ENCODE peak calls at places on chromosomes 7 and 10, in five cellular contexts. One of them, this sample, is unnamed.

GRCh38 chr7:156989766-156990535 is 20.5 kb downstream of the MNX1 start:
- DNase-seq in GM23338: no peak
- DNase-seq in CD8-positive, alpha-beta memory T cell: no peak
- DNase-seq in CD8-positive, alpha-beta T cell: no peak
- DNase-seq in left ventricle myocardium inferior: no peak
- DNase-seq in this sample: no peak

GRCh38 chr10:112658900-112659328 is 211.9 kb downstream of the VTI1A start:
- DNase-seq in GM23338: no peak
- DNase-seq in CD8-positive, alpha-beta memory T cell: no peak
- DNase-seq in CD8-positive, alpha-beta T cell: no peak
- DNase-seq in left ventricle myocardium inferior: no peak
- DNase-seq in this sample: no peak

GRCh38 chr7:39746162-39746782 is 122.9 kb downstream of the RALA start:
- DNase-seq in GM23338: peak; percentile 95
- DNase-seq in CD8-positive, alpha-beta memory T cell: peak; percentile 64
- DNase-seq in CD8-positive, alpha-beta T cell: peak; percentile 64
- DNase-seq in left ventricle myocardium inferior: peak; percentile 67
- DNase-seq in this sample: peak; percentile 63

GRCh38 chr7:53035499-53036412 is at the start of gene POM121L12:
- DNase-seq in GM23338: no peak
- DNase-seq in CD8-positive, alpha-beta memory T cell: peak; percentile 32
- DNase-seq in CD8-positive, alpha-beta T cell: no peak
- DNase-seq in left ventricle myocardium inferior: no peak
- DNase-seq in this sample: no peak

GRCh38 chr10:27252267-27253000 is 11.8 kb upstream of the ACBD5 start:
- DNase-seq in GM23338: peak; percentile 86
- DNase-seq in CD8-positive, alpha-beta memory T cell: peak; percentile 86
- DNase-seq in CD8-positive, alpha-beta T cell: peak; percentile 83
- DNase-seq in left ventricle myocardium inferior: peak; percentile 70
- DNase-seq in this sample: no peak

GRCh38 chr7:41628926-41629325 is 74.0 kb downstream of the INHBA start:
- DNase-seq in GM23338: peak; percentile 31
- DNase-seq in CD8-positive, alpha-beta memory T cell: no peak
- DNase-seq in CD8-positive, alpha-beta T cell: no peak
- DNase-seq in left ventricle myocardium inferior: no peak
- DNase-seq in this sample: no peak

GRCh38 chr7:85154282-85154937 is 32.4 kb downstream of the SEMA3D start:
- DNase-seq in GM23338: no peak
- DNase-seq in CD8-positive, alpha-beta memory T cell: no peak
- DNase-seq in CD8-positive, alpha-beta T cell: no peak
- DNase-seq in left ventricle myocardium inferior: no peak
- DNase-seq in this sample: no peak

GRCh38 chr7:74454059-74454947 is 597 bp downstream of the GTF2IRD1 start:
- DNase-seq in GM23338: no peak
- DNase-seq in CD8-positive, alpha-beta memory T cell: no peak
- DNase-seq in CD8-positive, alpha-beta T cell: no peak
- DNase-seq in left ventricle myocardium inferior: no peak
- DNase-seq in this sample: peak; percentile 56

GRCh38 chr7:32500922-32501341 is 5.6 kb downstream of the AVL9 start:
- DNase-seq in GM23338: no peak
- DNase-seq in CD8-positive, alpha-beta memory T cell: no peak
- DNase-seq in CD8-positive, alpha-beta T cell: no peak
- DNase-seq in left ventricle myocardium inferior: no peak
- DNase-seq in this sample: no peak

GRCh38 chr7:1343551-1343950 is 110.9 kb downstream of the UNCX start:
- DNase-seq in GM23338: no peak
- DNase-seq in CD8-positive, alpha-beta memory T cell: no peak
- DNase-seq in CD8-positive, alpha-beta T cell: no peak
- DNase-seq in left ventricle myocardium inferior: no peak
- DNase-seq in this sample: no peak

GRCh38 chr7:139798221-139798620 is 20.4 kb upstream of the HIPK2 start:
- DNase-seq in GM23338: peak; percentile 15
- DNase-seq in CD8-positive, alpha-beta memory T cell: no peak
- DNase-seq in CD8-positive, alpha-beta T cell: no peak
- DNase-seq in left ventricle myocardium inferior: no peak
- DNase-seq in this sample: no peak

GRCh38 chr7:70505886-70506285 is 626.1 kb upstream of the GALNT17 start:
- DNase-seq in GM23338: no peak
- DNase-seq in CD8-positive, alpha-beta memory T cell: no peak
- DNase-seq in CD8-positive, alpha-beta T cell: no peak
- DNase-seq in left ventricle myocardium inferior: no peak
- DNase-seq in this sample: no peak

GRCh38 chr10:93680414-93681047 is 21.9 kb downstream of the FRA10AC1 start:
- DNase-seq in GM23338: peak; percentile 27
- DNase-seq in CD8-positive, alpha-beta memory T cell: no peak
- DNase-seq in CD8-positive, alpha-beta T cell: no peak
- DNase-seq in left ventricle myocardium inferior: no peak
- DNase-seq in this sample: no peak

GRCh38 chr7:28102778-28103177 is 77.8 kb downstream of the JAZF1 start:
- DNase-seq in GM23338: no peak
- DNase-seq in CD8-positive, alpha-beta memory T cell: no peak
- DNase-seq in CD8-positive, alpha-beta T cell: no peak
- DNase-seq in left ventricle myocardium inferior: no peak
- DNase-seq in this sample: peak; percentile 81

GRCh38 chr10:124508070-124508667 is 46.5 kb downstream of the LHPP start:
- DNase-seq in GM23338: no peak
- DNase-seq in CD8-positive, alpha-beta memory T cell: no peak
- DNase-seq in CD8-positive, alpha-beta T cell: no peak
- DNase-seq in left ventricle myocardium inferior: no peak
- DNase-seq in this sample: no peak

GRCh38 chr10:124224331-124225028 is 131.1 kb upstream of the CHST15 start:
- DNase-seq in GM23338: no peak
- DNase-seq in CD8-positive, alpha-beta memory T cell: no peak
- DNase-seq in CD8-positive, alpha-beta T cell: no peak
- DNase-seq in left ventricle myocardium inferior: no peak
- DNase-seq in this sample: no peak

GRCh38 chr7:107742678-107743566 is 1.0 kb upstream of the CBLL1 start:
- DNase-seq in GM23338: peak; percentile 91
- DNase-seq in CD8-positive, alpha-beta memory T cell: no peak
- DNase-seq in CD8-positive, alpha-beta T cell: peak; percentile 8
- DNase-seq in left ventricle myocardium inferior: peak; percentile 58
- DNase-seq in this sample: no peak

DNA sequence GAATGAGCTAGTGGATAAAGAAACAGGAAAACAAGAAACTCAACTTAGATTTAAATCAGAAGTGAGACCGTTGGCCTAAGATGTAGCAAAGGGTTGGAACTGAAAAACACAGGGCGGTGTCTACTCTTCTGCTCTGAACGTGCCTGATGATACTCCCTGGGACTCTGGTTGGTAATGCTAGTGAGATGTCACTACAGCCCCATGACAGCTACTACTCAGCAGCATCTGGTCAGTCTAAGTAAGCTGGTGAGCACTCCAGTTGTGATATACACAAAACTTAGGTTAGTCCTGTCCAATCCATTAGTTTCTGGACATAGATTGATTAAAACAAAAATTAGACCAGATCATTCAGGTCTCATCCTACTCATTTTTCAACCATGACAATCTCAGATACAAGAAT is 15.4 kb downstream of the MYPN start:
- DNase-seq in GM23338: no peak
- DNase-seq in CD8-positive, alpha-beta memory T cell: no peak
- DNase-seq in CD8-positive, alpha-beta T cell: no peak
- DNase-seq in left ventricle myocardium inferior: no peak
- DNase-seq in this sample: no peak
- H3K27ac ChIP-seq in GM23338: no peak overlapping the region
- H3K27ac ChIP-seq in CD8-positive, alpha-beta memory T cell: no peak overlapping the region
- H3K27ac ChIP-seq in CD8-positive, alpha-beta T cell: no peak overlapping the region
- H3K27ac ChIP-seq in left ventricle myocardium inferior: peak overlapping the region; percentile 34
- H3K27ac ChIP-seq in this sample: peak overlapping the region; percentile 75

DNA sequence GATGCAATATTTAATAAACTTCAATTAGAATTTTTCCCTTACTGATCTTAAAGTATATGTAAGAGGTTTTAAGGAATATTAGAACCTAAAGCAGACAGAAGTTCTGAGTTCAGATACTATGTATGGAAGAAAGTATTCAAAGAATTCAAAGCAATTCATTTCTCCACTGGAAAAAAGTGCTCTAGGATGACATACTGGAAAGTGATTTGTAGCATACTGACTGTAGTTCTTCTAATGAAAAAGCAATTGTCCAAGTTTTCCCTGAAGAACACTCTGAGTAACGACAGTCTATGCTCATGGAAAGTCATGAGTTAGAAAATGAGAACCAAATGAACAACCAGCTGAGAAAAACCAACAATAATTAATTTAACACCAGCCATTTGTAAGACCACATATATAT is 180.8 kb upstream of the SLC26A5 start:
- DNase-seq in GM23338: no peak
- DNase-seq in CD8-positive, alpha-beta memory T cell: no peak
- DNase-seq in CD8-positive, alpha-beta T cell: no peak
- DNase-seq in left ventricle myocardium inferior: no peak
- DNase-seq in this sample: no peak
- H3K4me1 ChIP-seq in GM23338: no peaks in the 10 kb centered on the region
- H3K4me1 ChIP-seq in CD8-positive, alpha-beta memory T cell: no peaks in the 10 kb centered on the region
- H3K4me1 ChIP-seq in CD8-positive, alpha-beta T cell: no peaks in the 10 kb centered on the region
- H3K4me1 ChIP-seq in left ventricle myocardium inferior: no peaks in the 10 kb centered on the region
- H3K4me1 ChIP-seq in this sample: no peaks in the 10 kb centered on the region

DNA sequence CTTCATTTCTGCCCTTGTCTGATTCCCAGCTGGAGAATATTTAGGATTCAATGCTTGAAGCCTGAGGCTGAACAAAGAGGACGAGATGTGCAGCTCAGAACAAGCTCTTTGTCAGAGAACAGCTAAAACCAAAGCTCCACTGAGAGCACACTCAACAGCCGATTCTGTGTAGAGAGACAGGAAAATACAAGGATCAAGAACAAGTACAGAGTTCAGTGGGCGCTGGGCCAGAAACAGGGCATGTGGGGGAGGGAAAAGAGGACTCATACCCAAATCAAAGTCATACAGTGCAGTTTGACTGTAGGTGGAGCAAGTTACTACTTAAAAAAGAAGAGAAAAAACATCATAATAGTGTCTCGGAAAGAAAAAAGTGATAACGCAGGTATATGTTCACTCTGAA is at the start of gene AGMO:
- DNase-seq in GM23338: no peak
- DNase-seq in CD8-positive, alpha-beta memory T cell: no peak
- DNase-seq in CD8-positive, alpha-beta T cell: no peak
- DNase-seq in left ventricle myocardium inferior: peak; percentile 71
- DNase-seq in this sample: peak; percentile 48
- H3K27ac ChIP-seq in GM23338: no peak within 1 kb of the TSS
- H3K27ac ChIP-seq in CD8-positive, alpha-beta memory T cell: no peak within 1 kb of the TSS
- H3K27ac ChIP-seq in CD8-positive, alpha-beta T cell: no peak within 1 kb of the TSS
- H3K27ac ChIP-seq in left ventricle myocardium inferior: peak within 1 kb of the TSS; percentile 84
- H3K27ac ChIP-seq in this sample: peak within 1 kb of the TSS; percentile 73

DNA sequence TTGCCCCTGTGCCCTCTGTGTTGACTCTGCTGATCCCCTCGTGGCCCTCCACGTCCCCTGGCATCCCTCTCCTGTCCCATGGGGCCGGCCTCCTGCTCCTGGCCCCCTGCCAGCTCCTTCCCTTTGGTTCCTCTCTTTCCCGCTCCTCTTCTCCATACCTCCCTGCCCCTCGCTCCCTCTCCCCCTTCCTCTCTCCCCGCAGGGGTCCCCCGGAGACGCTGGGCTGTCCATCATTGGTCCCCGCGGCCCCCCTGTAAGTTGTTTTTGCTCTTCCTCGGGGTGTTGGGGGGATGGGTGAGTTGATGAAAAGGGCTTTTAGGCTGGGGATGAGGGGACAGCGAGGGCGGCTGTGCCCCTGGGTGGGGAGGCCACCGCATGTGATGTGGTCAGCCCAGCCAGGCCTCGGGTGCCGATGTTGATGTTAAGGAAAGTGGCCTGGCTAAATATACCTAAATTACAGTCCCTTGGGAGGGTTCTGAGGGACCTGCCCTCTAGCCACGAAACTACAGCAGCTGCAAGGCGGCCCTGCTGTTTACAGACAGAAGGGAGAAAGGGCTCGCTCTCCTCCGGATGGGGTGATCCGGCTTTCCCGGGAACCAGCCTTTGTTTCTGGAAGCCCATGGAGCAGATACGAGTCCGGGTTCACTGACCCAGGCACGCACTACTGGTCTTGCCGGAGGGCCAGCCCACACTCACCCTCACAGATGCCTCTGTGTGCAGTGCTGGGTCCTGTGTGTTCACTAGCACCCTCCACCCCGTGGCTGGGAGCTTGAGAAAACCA is 78.8 kb downstream of the COL13A1 start:
- DNase-seq in GM23338: peak; percentile 33
- DNase-seq in CD8-positive, alpha-beta memory T cell: no peak
- DNase-seq in CD8-positive, alpha-beta T cell: no peak
- DNase-seq in left ventricle myocardium inferior: no peak
- DNase-seq in this sample: no peak
- H3K4me1 ChIP-seq in GM23338: peaks cover 17% of the 10 kb centered on the region
- H3K4me1 ChIP-seq in CD8-positive, alpha-beta memory T cell: no peaks in the 10 kb centered on the region
- H3K4me1 ChIP-seq in CD8-positive, alpha-beta T cell: no peaks in the 10 kb centered on the region
- H3K4me1 ChIP-seq in left ventricle myocardium inferior: peaks cover 17% of the 10 kb centered on the region
- H3K4me1 ChIP-seq in this sample: no peaks in the 10 kb centered on the region

GRCh38 chr10:100736144-100736808 is 9.1 kb upstream of the PAX2 start:
- DNase-seq in GM23338: no peak
- DNase-seq in CD8-positive, alpha-beta memory T cell: no peak
- DNase-seq in CD8-positive, alpha-beta T cell: no peak
- DNase-seq in left ventricle myocardium inferior: no peak
- DNase-seq in this sample: no peak
- H3K27ac ChIP-seq in GM23338: no peak overlapping the region
- H3K27ac ChIP-seq in CD8-positive, alpha-beta memory T cell: no peak overlapping the region
- H3K27ac ChIP-seq in CD8-positive, alpha-beta T cell: no peak overlapping the region
- H3K27ac ChIP-seq in left ventricle myocardium inferior: no peak overlapping the region
- H3K27ac ChIP-seq in this sample: no peak overlapping the region

DNA sequence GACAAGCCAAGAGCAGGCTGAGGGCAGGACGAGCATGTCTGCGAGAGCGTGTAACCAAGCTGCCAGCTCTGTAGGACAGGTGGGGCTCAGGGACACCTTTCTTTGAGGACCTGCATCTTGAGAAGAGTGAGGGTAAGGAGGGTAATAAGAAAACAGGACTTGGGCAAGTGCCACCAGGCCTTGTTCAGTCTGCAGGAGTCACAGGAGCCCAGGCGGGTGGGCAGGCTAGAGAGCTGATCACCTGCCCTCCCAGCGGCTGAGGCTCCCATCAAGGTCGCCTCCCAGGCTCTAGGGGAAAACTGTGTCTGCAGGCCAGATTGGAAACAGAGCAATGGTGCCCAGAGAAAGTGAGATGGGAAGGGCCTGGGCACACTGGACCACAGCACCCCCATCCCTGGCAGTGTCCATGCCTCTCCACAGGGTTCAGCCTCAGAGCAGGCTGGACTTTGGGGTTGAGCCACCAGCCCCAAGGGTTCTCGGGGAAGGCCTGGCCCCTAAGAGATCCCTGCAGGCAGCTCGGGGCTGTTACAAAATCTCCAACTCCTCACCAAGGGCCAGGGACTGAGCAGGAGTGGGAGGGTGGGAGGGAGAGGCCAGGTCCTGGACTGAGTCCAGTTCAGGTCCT is 162.1 kb downstream of the GRID1 start:
- DNase-seq in GM23338: no peak
- DNase-seq in CD8-positive, alpha-beta memory T cell: no peak
- DNase-seq in CD8-positive, alpha-beta T cell: no peak
- DNase-seq in left ventricle myocardium inferior: no peak
- DNase-seq in this sample: no peak
- H3K4me1 ChIP-seq in GM23338: no peaks in the 10 kb centered on the region
- H3K4me1 ChIP-seq in CD8-positive, alpha-beta memory T cell: no peaks in the 10 kb centered on the region
- H3K4me1 ChIP-seq in CD8-positive, alpha-beta T cell: no peaks in the 10 kb centered on the region
- H3K4me1 ChIP-seq in left ventricle myocardium inferior: no peaks in the 10 kb centered on the region
- H3K4me1 ChIP-seq in this sample: no peaks in the 10 kb centered on the region

This sample was measured in gastrocnemius medialis.